ENCODE peak calls at places on chromosomes 3 and 15, in six cellular contexts. D is uterus, J is mesenchymal stem cell, T is left ventricle myocardium inferior, Q is esophagus squamous epithelium, X is tibial artery. P is an unnamed sample. For H3K9me3, the result is how much of the 10 kb centered on the place peaks cover.

GRCh38 chr3:110327870-110328269 is 743.7 kb upstream of the NECTIN3 start:
- DNase-seq in Q (no peak), X (no peak), D (no peak), J (peak), T (no peak), P (no peak)

GRCh38 chr3:46469680-46470357 is 5.1 kb upstream of the LTF start:
- DNase-seq in Q (no peak), T (no peak), X (no peak), J (no peak), D (no peak), P (no peak)

GRCh38 chr3:143222505-143222904 is 102.9 kb downstream of the CHST2 start:
- DNase-seq in T (no peak), J (peak), Q (no peak), D (no peak), X (no peak), P (no peak)

GRCh38 chr15:59528965-59529402 is 82.6 kb upstream of the GCNT3 start:
- DNase-seq in T (peak), X (peak), D (peak), J (peak), Q (peak), P (peak)

GRCh38 chr3:111591555-111591954 is 3.6 kb downstream of the ZBED2 start:
- DNase-seq in X (no peak), D (no peak), T (no peak), J (peak), Q (no peak), P (no peak)

GRCh38 chr3:18338827-18339226 is 86.3 kb downstream of the SATB1 start:
- DNase-seq in Q (no peak), J (no peak), T (no peak), D (no peak), X (no peak), P (no peak)

GRCh38 chr3:156251424-156251823 is 131.0 kb downstream of the KCNAB1 start:
- DNase-seq in X (no peak), D (no peak), Q (no peak), T (no peak), J (no peak), P (no peak)

GRCh38 chr3:44400771-44401170 is 62.2 kb downstream of the TCAIM start:
- DNase-seq in D (no peak), X (no peak), T (no peak), J (no peak), Q (no peak), P (no peak)

GRCh38 chr15:93167291-93167690 is 78.3 kb upstream of the RGMA start:
- DNase-seq in X (no peak), T (no peak), Q (no peak), J (no peak), D (no peak), P (no peak)

GRCh38 chr3:72185549-72186484 is 400.9 kb upstream of the PROK2 start:
- DNase-seq in J (peak), Q (no peak), X (no peak), D (no peak), T (no peak), P (no peak)

GRCh38 chr3:66490214-66490613 is 10.6 kb downstream of the LRIG1 start:
- DNase-seq in X (no peak), D (no peak), J (peak), T (no peak), Q (no peak), P (no peak)

GRCh38 chr3:79846148-79846933 is 78.5 kb upstream of the ROBO1 start:
- DNase-seq in J (no peak), X (no peak), T (no peak), Q (no peak), D (no peak), P (no peak)

GRCh38 chr3:26114851-26115250 is 325.0 kb downstream of the OXSM start:
- DNase-seq in X (no peak), Q (no peak), J (no peak), T (no peak), D (no peak), P (no peak)
- H3K9me3 ChIP-seq in X (under half), Q (under half), J (under half), T (under half), D (under half), P (under half)

DNA sequence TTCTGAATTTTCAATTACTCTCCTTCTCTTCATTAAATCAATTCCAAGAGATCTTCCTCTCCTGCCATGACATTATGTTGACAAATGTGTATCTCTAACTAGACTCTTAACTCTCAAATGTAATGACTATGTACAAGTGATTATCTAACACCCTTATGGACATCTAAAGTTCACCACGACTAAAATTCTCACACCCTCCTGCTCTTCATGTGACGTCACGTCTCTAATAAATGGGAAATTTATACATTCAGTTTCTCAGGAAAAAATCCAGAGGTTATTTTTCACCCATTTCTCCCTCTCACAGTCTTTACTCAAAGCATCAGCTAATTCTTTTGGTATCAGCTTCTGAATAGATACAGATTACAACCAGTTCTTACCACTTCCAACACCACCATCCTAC is 237.5 kb upstream of the EPHA6 start:
- DNase-seq in Q (no peak), X (no peak), J (no peak), T (no peak), D (no peak), P (no peak)
- H3K9me3 ChIP-seq in Q (under half), X (under half), J (under half), T (under half), D (under half), P (under half)

GRCh38 chr15:87349181-87349580 is 907.4 kb downstream of the NTRK3 start:
- DNase-seq in X (no peak), J (peak), D (no peak), T (no peak), Q (no peak), P (no peak)

GRCh38 chr15:87347806-87348515 is 908.6 kb downstream of the NTRK3 start:
- DNase-seq in J (peak), Q (no peak), X (no peak), D (no peak), T (no peak), P (no peak)

GRCh38 chr15:87345955-87346354 is 910.6 kb downstream of the NTRK3 start:
- DNase-seq in D (no peak), X (no peak), J (no peak), Q (no peak), T (no peak), P (no peak)

GRCh38 chr15:87348746-87349145 is 907.8 kb downstream of the NTRK3 start:
- DNase-seq in Q (no peak), T (no peak), X (no peak), J (peak), D (no peak), P (no peak)
- H3K9me3 ChIP-seq in Q (under half), T (under half), X (under half), J (under half), D (under half), P (under half)

GRCh38 chr15:27690290-27690689 is 408.8 kb downstream of the OCA2 start:
- DNase-seq in D (no peak), Q (no peak), X (no peak), T (no peak), J (no peak), P (no peak)

GRCh38 chr15:27692438-27692837 is 406.7 kb downstream of the OCA2 start:
- DNase-seq in T (no peak), X (no peak), J (no peak), D (no peak), Q (no peak), P (no peak)

GRCh38 chr15:27696530-27696929 is 402.6 kb downstream of the OCA2 start:
- DNase-seq in J (no peak), T (no peak), X (no peak), Q (no peak), D (no peak), P (no peak)

GRCh38 chr15:27694506-27695077 is 404.5 kb downstream of the OCA2 start:
- DNase-seq in J (no peak), D (no peak), Q (no peak), T (no peak), X (no peak), P (no peak)
- H3K9me3 ChIP-seq in J (under half), D (under half), Q (under half), T (under half), X (under half), P (under half)

GRCh38 chr15:95422255-95422654 is 908.2 kb upstream of the NR2F2 start:
- DNase-seq in D (no peak), Q (no peak), X (no peak), T (no peak), J (no peak), P (no peak)
- H3K9me3 ChIP-seq in D (under half), Q (under half), X (under half), T (under half), J (under half), P (under half)

DNA sequence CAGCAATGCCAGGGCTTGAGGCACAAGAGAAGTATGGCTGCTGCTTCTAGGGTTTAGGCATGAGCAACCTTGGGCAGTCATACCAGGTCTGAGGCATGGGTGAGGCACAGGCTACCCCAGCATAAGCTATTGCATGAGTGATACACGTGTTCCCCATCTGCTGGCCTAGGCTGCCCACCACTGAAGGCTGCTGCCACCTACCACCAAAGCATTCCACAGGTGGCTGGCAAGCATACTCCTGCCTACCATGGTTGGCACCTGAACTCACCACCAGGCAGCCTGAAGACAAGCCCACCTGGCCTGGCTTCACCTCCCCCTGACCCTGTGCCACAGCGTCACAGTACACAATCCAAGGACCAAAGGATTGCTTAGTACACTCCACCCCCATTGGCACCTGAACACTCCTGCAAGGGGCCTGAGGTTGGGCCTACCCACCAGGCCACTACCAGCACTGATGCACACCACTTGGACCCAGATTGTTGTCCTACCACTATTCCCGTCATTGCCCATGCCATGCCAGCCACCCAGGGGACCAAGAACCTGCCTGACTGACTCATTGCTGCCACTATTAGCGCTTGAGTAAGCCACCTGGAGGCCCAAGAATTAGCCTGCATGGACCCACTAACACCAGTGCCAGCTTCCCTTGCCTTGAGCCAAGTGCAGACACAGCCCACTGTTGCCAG is 115.7 kb downstream of the STT3B start:
- DNase-seq in T (no peak), J (no peak), Q (no peak), D (no peak), X (no peak), P (no peak)
- H3K9me3 ChIP-seq in T (half or more), J (half or more), Q (under half), D (under half), X (under half), P (under half)